ENCODE peak calls at places on chromosomes 4 and X, in six cellular contexts. R is heart left ventricle, V is lung, U is tibial nerve, F is Peyer's patch, A is fibroblast of lung. E is an unnamed sample.

GRCh38 chr4:164616961-164617360 is 137.0 kb upstream of the SMIM31 start:
- DNase-seq in V (no peak), U (no peak), F (no peak), A (no peak), R (no peak), E (no peak)

GRCh38 chrX:108159028-108159670 is 67.6 kb downstream of the ATG4A start:
- DNase-seq in R (no peak), U (no peak), A (no peak), F (no peak), V (no peak), E (no peak)

GRCh38 chr4:173829565-173829964 is 299.5 kb upstream of the HAND2 start:
- DNase-seq in V (no peak), U (no peak), A (no peak), R (no peak), F (no peak), E (no peak)

GRCh38 chr4:171035909-171036308 is 777.3 kb upstream of the GALNTL6 start:
- DNase-seq in A (no peak), V (no peak), F (no peak), R (no peak), U (no peak), E (no peak)

GRCh38 chr4:93947318-93947717 is 118.8 kb downstream of the ATOH1 start:
- DNase-seq in R (no peak), U (no peak), A (no peak), F (no peak), V (no peak), E (no peak)

GRCh38 chr4:109440948-109441347 is 7.3 kb downstream of the SEC24B start:
- DNase-seq in R (no peak), V (no peak), F (no peak), U (no peak), A (peak; percentile 56), E (no peak)

GRCh38 chrX:66760648-66761047 is 121.8 kb upstream of the EDA2R start:
- DNase-seq in R (no peak), U (no peak), F (no peak), A (no peak), V (no peak), E (no peak)

GRCh38 chr4:77826280-77826679 is 7.1 kb upstream of the CNOT6L start:
- DNase-seq in R (no peak), A (no peak), U (no peak), V (no peak), F (no peak), E (no peak)

GRCh38 chrX:103061486-103061885 is 2.5 kb downstream of the BEX1 start:
- DNase-seq in A (no peak), U (no peak), F (no peak), R (no peak), V (no peak), E (no peak)

GRCh38 chrX:134158821-134159512 is 78.0 kb upstream of the CCDC160 start:
- DNase-seq in A (no peak), U (no peak), F (no peak), R (no peak), V (no peak), E (no peak)

GRCh38 chr4:141210168-141210567 is 10.5 kb upstream of the ZNF330 start:
- DNase-seq in F (no peak), A (no peak), R (no peak), U (no peak), V (no peak), E (no peak)

GRCh38 chr4:101345271-101345595 is 2.1 kb downstream of the PPP3CA start:
- DNase-seq in U (peak; percentile 15), V (no peak), R (no peak), F (no peak), A (peak; percentile 43), E (no peak)

GRCh38 chr4:183995489-183996049 is 90.5 kb downstream of the STOX2 start:
- DNase-seq in A (no peak), F (no peak), R (no peak), V (no peak), U (no peak), E (no peak)

GRCh38 chr4:151961456-151961855 is 200.6 kb upstream of the GATB start:
- DNase-seq in V (no peak), U (no peak), R (peak; percentile 55), F (no peak), A (no peak), E (no peak)

GRCh38 chr4:11799182-11799581 is 370.5 kb upstream of the HS3ST1 start:
- DNase-seq in A (no peak), V (no peak), F (no peak), R (no peak), U (no peak), E (no peak)

GRCh38 chr4:66574145-66574978 is 904.1 kb upstream of the EPHA5 start:
- DNase-seq in R (no peak), A (peak; percentile 95), V (no peak), U (no peak), F (no peak), E (no peak)

GRCh38 chr4:19329631-19330030 is 922.1 kb upstream of the SLIT2 start:
- DNase-seq in U (no peak), A (peak; percentile 65), V (no peak), R (no peak), F (no peak), E (no peak)

GRCh38 chr4:58510652-58511051 is 1400.5 kb upstream of the IGFBP7 start:
- DNase-seq in V (no peak), U (no peak), R (no peak), A (no peak), F (no peak), E (no peak)

GRCh38 chr4:109576462-109576861 is 16.4 kb downstream of the MCUB start:
- DNase-seq in V (no peak), F (no peak), U (no peak), A (peak; percentile 75), R (no peak), E (no peak)

GRCh38 chr4:25107827-25108516 is 52.3 kb downstream of the SEPSECS start:
- DNase-seq in F (no peak), U (no peak), V (no peak), A (no peak), R (peak; percentile 59), E (no peak)

GRCh38 chr4:113159901-113160545 is 110.6 kb downstream of the ANK2 start:
- DNase-seq in A (no peak), R (no peak), F (no peak), U (no peak), V (no peak), E (no peak)

GRCh38 chr4:17932041-17932440 is 89.5 kb downstream of the LCORL start:
- DNase-seq in F (no peak), V (no peak), U (no peak), A (no peak), R (no peak), E (no peak)

GRCh38 chr4:131258361-131258760 is 1890.7 kb upstream of the PCDH10 start:
- DNase-seq in F (no peak), U (no peak), A (no peak), R (no peak), V (no peak), E (no peak)

GRCh38 chr4:6372649-6373525 is 99.5 kb downstream of the PPP2R2C start:
- DNase-seq in V (no peak), U (no peak), A (peak; percentile 20), F (no peak), R (peak; percentile 7), E (no peak)

GRCh38 chrX:118528089-118528753 is 32.6 kb downstream of the DOCK11 start:
- DNase-seq in U (no peak), R (no peak), F (peak; percentile 44), A (no peak), V (no peak), E (no peak)

GRCh38 chr4:88008133-88008621 is 742 bp downstream of the PKD2 start:
- DNase-seq in F (peak; percentile 59), U (no peak), R (peak; percentile 49), V (no peak), A (peak; percentile 64), E (no peak)

GRCh38 chr4:88005086-88005485 is 2.3 kb upstream of the PKD2 start:
- DNase-seq in A (peak; percentile 38), V (no peak), U (peak; percentile 72), R (no peak), F (no peak), E (peak; percentile 72)

GRCh38 chr4:88008624-88009235 is 1.3 kb downstream of the PKD2 start:
- DNase-seq in F (no peak), A (peak; percentile 75), R (no peak), U (no peak), V (no peak), E (no peak)

GRCh38 chr4:88007304-88008132 is at the start of gene PKD2:
- DNase-seq in R (peak; percentile 90), U (peak; percentile 82), F (peak; percentile 91), A (peak; percentile 76), V (peak; percentile 85), E (peak; percentile 93)

DNA sequence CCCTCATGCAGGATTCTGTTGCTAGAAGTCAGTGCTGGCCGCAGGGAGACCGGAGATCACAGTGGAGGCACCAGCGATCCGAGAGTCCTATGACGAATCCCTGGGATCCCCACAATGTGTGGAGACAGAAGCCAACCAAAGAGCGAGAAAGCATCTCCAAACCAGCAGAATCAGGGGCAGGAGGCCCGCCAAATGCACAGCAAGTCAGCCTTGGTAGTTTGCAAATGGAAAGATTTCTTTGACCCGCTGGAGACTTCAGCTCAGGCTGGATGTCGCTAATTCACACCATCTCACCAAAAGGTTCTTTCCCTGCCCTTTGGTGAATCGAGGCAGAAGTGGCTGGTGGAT is 505 bp upstream of the PKD2 start:
- DNase-seq in R (no peak), F (no peak), A (no peak), V (no peak), U (no peak), E (no peak)
- H3K4me1 ChIP-seq in R (peaks cover 10% of the 10 kb centered on the region), F (peaks cover 14% of the 10 kb centered on the region), A (peaks cover 6% of the 10 kb centered on the region), V (no peaks in the 10 kb centered on the region), U (peaks cover 29% of the 10 kb centered on the region), E (peaks cover 35% of the 10 kb centered on the region)

DNA sequence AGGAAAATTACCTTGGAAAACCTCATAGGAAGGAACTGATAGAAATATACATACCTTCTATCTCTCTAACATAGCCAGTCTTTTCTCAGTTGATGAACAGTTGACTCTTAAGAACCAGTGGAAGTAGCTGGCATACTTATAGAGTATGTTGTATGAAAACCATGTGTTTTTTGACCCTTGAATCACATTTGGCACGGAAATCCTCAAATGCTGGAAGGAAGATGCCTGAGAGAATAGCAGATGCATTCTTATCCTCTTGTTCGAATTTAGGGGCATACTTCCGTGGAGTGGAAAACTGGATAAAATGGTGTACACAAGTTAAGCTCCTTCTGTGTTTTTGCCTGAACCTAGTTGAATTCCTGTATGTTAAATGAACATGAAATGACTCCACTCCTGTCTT is 145.5 kb downstream of the PCDH7 start:
- DNase-seq in A (peak; percentile 61), V (no peak), R (no peak), U (no peak), F (no peak), E (no peak)
- H3K27ac ChIP-seq in A (no peak overlapping the region), V (no peak overlapping the region), R (no peak overlapping the region), U (no peak overlapping the region), F (no peak overlapping the region), E (peak overlapping the region; percentile 81)

DNA sequence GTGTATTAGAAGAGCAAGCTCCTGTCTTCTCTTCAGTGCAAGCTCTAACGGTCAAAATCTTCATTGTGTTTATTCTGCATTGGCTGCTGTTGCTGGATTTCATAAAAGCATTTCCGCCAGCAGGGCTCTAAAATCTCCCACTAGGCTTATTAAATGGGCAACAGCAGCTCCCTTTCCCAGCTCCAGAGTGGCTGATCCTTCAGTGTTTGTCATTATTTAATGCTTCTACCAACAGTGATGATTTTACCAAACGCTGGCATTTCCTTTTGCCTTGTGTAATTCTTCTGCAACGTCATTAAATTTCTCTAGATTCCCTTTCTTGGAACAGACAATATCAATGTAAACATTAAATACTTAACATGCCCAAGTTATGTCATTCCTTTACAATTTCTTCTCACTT is 20.1 kb downstream of the SLC7A11 start:
- DNase-seq in F (no peak), A (peak; percentile 80), U (no peak), R (no peak), V (no peak), E (no peak)
- TF ChIP-seq CTCF in F (no peak), A (no peak), U (no peak), R (no peak), V (no peak), E (no peak)

GRCh38 chr4:3332498-3332897 is 39.7 kb downstream of the RGS12 start:
- DNase-seq in V (no peak), F (no peak), R (no peak), U (no peak), A (no peak), E (no peak)
- H3K4me1 ChIP-seq in V (peaks cover 15% of the 10 kb centered on the region), F (no peaks in the 10 kb centered on the region), R (no peaks in the 10 kb centered on the region), U (peaks cover 8% of the 10 kb centered on the region), A (no peaks in the 10 kb centered on the region), E (no peaks in the 10 kb centered on the region)

E was measured in ascending aorta.